ENCODE peak calls at places on chromosomes 5 and 9, in four cellular contexts. N is uterus, L is breast epithelium, Q is tibial nerve. Y is an unnamed sample. For H3K27me3, the result is how much of the 10 kb centered on the place peaks cover.

GRCh38 chr9:127931092-127931881 is 710 bp upstream of the PIP5KL1 start:
- DNase-seq in L (no peak), N (no peak), Q (no peak), Y (peak)

GRCh38 chr5:75053286-75054109 is 1.1 kb upstream of the GCNT4 start:
- DNase-seq in N (peak), Q (no peak), L (peak), Y (peak)

GRCh38 chr5:33120671-33121070 is 320.1 kb upstream of the TARS1 start:
- DNase-seq in N (no peak), Q (no peak), L (no peak), Y (no peak)

GRCh38 chr5:104297076-104297475 is 734.5 kb upstream of the NUDT12 start:
- DNase-seq in L (no peak), Q (no peak), N (no peak), Y (no peak)

GRCh38 chr9:76562511-76562911 is 103.5 kb downstream of the GCNT1 start:
- DNase-seq in L (no peak), Q (no peak), N (no peak), Y (no peak)

GRCh38 chr5:3535414-3536211 is 60.0 kb upstream of the IRX1 start:
- DNase-seq in N (no peak), Q (no peak), L (no peak), Y (no peak)

GRCh38 chr9:128714586-128715435 is 9.1 kb downstream of the ZDHHC12 start:
- DNase-seq in Q (no peak), L (no peak), N (no peak), Y (no peak)

GRCh38 chr5:92554447-92555085 is 1026.5 kb downstream of the NR2F1-AS1 start:
- DNase-seq in L (no peak), N (no peak), Q (no peak), Y (no peak)

GRCh38 chr9:118957585-118957984 is 411.6 kb downstream of the BRINP1 start:
- DNase-seq in N (no peak), Q (no peak), L (no peak), Y (no peak)

GRCh38 chr5:18329346-18329745 is 695.1 kb downstream of the TAF11L14 start:
- DNase-seq in L (no peak), Q (no peak), N (no peak), Y (no peak)

GRCh38 chr5:159781626-159782157 is 134.6 kb upstream of the ADRA1B start:
- DNase-seq in Q (no peak), L (no peak), N (no peak), Y (no peak)

GRCh38 chr5:59079622-59080620 is 497.0 kb downstream of the RAB3C start:
- DNase-seq in N (peak), L (no peak), Q (no peak), Y (no peak)

GRCh38 chr9:84823426-84824271 is 154.1 kb downstream of the NTRK2 start:
- DNase-seq in L (no peak), Q (no peak), N (no peak), Y (no peak)

GRCh38 chr5:159571501-159572244 is 241.4 kb upstream of the IL12B start:
- DNase-seq in L (no peak), N (no peak), Q (no peak), Y (no peak)

GRCh38 chr5:56191646-56192045 is 41.5 kb downstream of the ANKRD55 start:
- DNase-seq in Q (no peak), N (no peak), L (no peak), Y (no peak)

GRCh38 chr9:106596984-106597383 is 266.0 kb upstream of the ZNF462 start:
- DNase-seq in N (no peak), L (no peak), Q (no peak), Y (no peak)

GRCh38 chr5:68068204-68068603 is 147.4 kb upstream of the PIK3R1 start:
- DNase-seq in N (no peak), L (no peak), Q (no peak), Y (no peak)

GRCh38 chr5:148776780-148777179 is 49.6 kb upstream of the ADRB2 start:
- DNase-seq in Q (no peak), N (no peak), L (peak), Y (no peak)

GRCh38 chr9:126431112-126431742 is 104.6 kb downstream of the MVB12B start:
- DNase-seq in N (no peak), Q (no peak), L (no peak), Y (no peak)

GRCh38 chr5:50694027-50694590 is 27.7 kb downstream of the PARP8 start:
- DNase-seq in Q (no peak), N (no peak), L (no peak), Y (no peak)

GRCh38 chr5:54792611-54793404 is 192.6 kb downstream of the ESM1 start:
- DNase-seq in Q (no peak), N (no peak), L (peak), Y (no peak)

GRCh38 chr9:34664281-34665108 is 2.0 kb upstream of the CCL27 start:
- DNase-seq in L (peak), N (peak), Q (peak), Y (peak)

GRCh38 chr5:51811883-51812282 is 428.6 kb downstream of the ISL1 start:
- DNase-seq in L (no peak), Q (no peak), N (no peak), Y (no peak)

GRCh38 chr9:71620806-71621205 is 147.5 kb downstream of the CEMIP2 start:
- DNase-seq in L (no peak), N (no peak), Q (no peak), Y (no peak)

DNA sequence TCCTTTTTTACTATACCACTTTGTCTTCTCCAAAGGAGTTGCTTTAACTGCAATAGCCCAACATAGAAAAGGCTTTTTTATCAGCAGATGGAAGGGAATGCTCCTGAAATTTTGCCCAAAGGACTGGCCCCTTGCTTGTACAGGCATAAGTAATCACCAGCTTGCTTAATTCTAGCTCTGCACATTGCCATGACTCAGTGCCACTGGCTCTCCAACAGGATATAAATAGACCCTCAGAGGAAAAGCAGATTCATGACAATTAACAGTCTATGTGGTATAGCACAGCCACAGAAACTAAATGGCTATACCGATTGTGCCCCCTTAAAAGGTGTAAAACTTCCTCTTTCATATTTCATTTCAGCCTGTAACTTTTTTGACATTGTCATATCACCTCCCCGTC is 227.0 kb downstream of the ZNF608 start:
- DNase-seq in N (peak), Q (no peak), L (no peak), Y (peak)
- H3K4me3 ChIP-seq in N (no peak), Q (no peak), L (no peak), Y (no peak)

GRCh38 chr9:7212101-7212500 is 454.3 kb downstream of the KDM4C start:
- DNase-seq in Q (no peak), N (no peak), L (no peak), Y (no peak)
- H3K27me3 ChIP-seq in Q (under half), N (under half), L (under half), Y (under half)

GRCh38 chr5:5025098-5025773 is 114.9 kb upstream of the ADAMTS16 start:
- DNase-seq in Q (no peak), N (no peak), L (no peak), Y (no peak)

GRCh38 chr5:5021436-5021835 is 118.7 kb upstream of the ADAMTS16 start:
- DNase-seq in L (no peak), Q (no peak), N (no peak), Y (no peak)

GRCh38 chr5:5026407-5026780 is 113.7 kb upstream of the ADAMTS16 start:
- DNase-seq in L (no peak), N (no peak), Q (no peak), Y (no peak)

GRCh38 chr5:5031665-5032064 is 108.5 kb upstream of the ADAMTS16 start:
- DNase-seq in Q (no peak), L (no peak), N (no peak), Y (no peak)

DNA sequence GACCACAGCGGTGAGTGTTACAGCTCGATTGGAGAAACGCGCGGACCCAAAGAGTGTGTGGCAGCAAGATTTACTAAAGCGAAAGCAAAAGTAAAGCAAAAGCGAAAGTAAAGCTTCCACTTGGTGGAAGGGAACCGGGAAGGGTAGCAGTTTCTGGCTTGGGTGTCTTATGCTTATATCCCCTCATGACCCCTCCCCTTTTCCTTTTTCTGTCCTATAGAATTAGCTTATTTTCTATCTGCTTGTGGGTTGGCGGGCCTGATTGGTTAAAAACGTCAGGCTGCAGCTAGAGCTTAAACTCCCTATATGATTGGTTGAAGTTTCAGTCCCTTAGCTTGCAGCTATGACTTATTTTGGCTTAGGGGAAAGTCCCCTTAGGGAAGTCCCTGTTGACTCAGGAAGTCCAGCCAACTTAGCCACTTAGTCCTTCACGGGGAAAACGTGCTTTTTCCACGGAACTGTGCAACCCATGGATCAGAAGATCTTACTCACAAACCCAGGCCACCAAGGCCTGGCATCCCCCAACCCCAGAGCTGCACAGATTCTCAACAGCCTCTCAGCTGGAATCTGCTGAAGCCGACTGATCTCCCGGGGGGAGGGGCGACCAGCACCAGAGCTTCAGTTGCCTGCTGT is 114.2 kb upstream of the ADAMTS16 start:
- DNase-seq in N (no peak), Q (no peak), L (no peak), Y (no peak)
- TF ChIP-seq POLR2A in N (no peak), Q (no peak), L (no peak), Y (no peak)

GRCh38 chr5:137269886-137270285 is 229.2 kb downstream of the SPOCK1 start:
- DNase-seq in Q (no peak), N (no peak), L (no peak), Y (no peak)

GRCh38 chr5:137268646-137269045 is 230.5 kb downstream of the SPOCK1 start:
- DNase-seq in Q (no peak), N (no peak), L (no peak), Y (no peak)

GRCh38 chr5:137272831-137273230 is 226.3 kb downstream of the SPOCK1 start:
- DNase-seq in N (no peak), Q (no peak), L (no peak), Y (no peak)

GRCh38 chr5:137269297-137269696 is 229.8 kb downstream of the SPOCK1 start:
- DNase-seq in Q (no peak), N (no peak), L (no peak), Y (no peak)

GRCh38 chr5:137273511-137273910 is 225.6 kb downstream of the SPOCK1 start:
- DNase-seq in N (no peak), Q (no peak), L (no peak), Y (no peak)
- H3K4me3 ChIP-seq in N (no peak), Q (no peak), L (no peak), Y (no peak)

DNA sequence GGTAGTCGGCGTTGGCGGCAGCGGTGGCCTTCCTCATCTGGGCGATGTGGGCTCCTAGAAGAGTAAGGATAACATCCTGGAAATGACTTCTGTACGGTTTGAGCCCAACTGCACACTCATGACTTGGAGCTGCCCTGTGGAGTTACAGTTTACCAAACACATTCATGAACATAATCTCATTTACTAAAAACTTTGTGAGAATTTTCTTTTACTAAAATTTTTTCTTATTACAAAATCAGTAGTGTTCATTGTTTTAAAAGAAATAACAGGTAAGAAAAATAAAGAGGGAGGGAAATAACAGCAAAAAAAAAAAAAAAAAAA is 5.3 kb downstream of the FOXE1 start:
- DNase-seq in N (no peak), Q (no peak), L (no peak), Y (no peak)
- H3K27me3 ChIP-seq in N (under half), Q (under half), L (half or more), Y (half or more)

DNA sequence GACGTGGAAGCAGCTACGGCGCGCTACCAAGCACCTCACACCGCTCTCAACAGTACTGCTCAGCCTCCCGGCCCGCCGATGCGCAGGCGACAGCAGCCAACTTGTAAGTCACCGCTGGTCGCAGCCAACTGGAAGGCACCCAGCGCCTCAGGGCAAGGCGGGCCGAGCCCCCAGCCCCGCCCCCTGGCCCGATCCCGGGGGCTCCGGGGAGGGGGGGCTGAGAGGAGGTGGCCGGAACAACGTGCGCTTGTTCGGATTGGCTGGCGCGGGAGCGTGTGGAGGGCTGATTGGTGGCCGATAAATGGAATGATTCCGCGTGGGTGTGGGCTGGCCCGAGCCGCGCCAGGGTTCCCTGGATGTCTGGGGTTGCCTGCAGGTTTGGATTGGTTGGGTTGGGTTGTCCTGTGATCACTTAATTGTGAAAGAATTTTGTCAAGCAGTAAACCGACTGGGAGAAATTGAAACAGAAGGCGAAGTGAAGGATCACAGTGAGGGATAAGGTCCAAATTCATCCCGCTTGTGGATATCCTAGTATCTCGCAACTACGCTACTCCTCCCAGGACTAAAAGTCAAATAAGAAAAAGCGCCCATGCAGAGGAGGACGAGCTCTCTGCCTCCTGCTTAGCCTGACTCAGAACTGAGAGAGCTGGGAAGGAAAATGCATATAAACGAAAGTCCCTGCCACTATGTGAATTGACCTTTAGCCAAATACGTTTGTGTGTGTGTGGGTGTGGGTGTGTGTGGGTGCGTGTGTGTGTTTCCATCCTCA is at the start of gene STARD4:
- DNase-seq in Q (peak), L (peak), N (peak), Y (peak)
- TF ChIP-seq POLR2A in Q (peak), L (no peak), N (peak), Y (peak)